ENCODE peak calls at places on chromosomes 5 and 9, in ten cellular contexts. X, H, Q, E, L, F, W, D, J and O are unnamed samples.

GRCh38 chr5:73376618-73377170 is 71.9 kb downstream of the FOXD1 start:
- DNase-seq in D (peak), E (no peak), H (no peak), J (peak), F (no peak), X (peak), L (peak), Q (no peak), W (no peak), O (no peak)

GRCh38 chr9:121169094-121169601 is 32.5 kb downstream of the RAB14 start:
- DNase-seq in W (no peak), J (no peak), E (no peak), Q (peak), H (peak), D (peak), X (peak), F (no peak), L (no peak), O (no peak)

GRCh38 chr9:18618862-18619261 is 144.9 kb downstream of the ADAMTSL1 start:
- DNase-seq in W (no peak), E (no peak), D (no peak), X (no peak), Q (no peak), H (no peak), F (no peak), L (no peak), J (no peak), O (no peak)

GRCh38 chr9:110157812-110158629 is 49.9 kb downstream of the C9orf152 start:
- DNase-seq in L (no peak), F (no peak), D (no peak), J (no peak), Q (no peak), X (no peak), E (no peak), H (no peak), W (no peak), O (no peak)

GRCh38 chr9:69035438-69036316 is at the start of gene FXN:
- DNase-seq in L (peak), F (peak), Q (peak), E (peak), D (peak), W (peak), J (peak), H (peak), X (peak), O (peak)

GRCh38 chr5:10488144-10488543 is 46.5 kb downstream of the ROPN1L start:
- DNase-seq in H (no peak), J (no peak), Q (no peak), D (no peak), X (no peak), E (no peak), L (no peak), W (no peak), F (no peak), O (no peak)

GRCh38 chr9:93137362-93137761 is 3.3 kb upstream of the NINJ1 start:
- DNase-seq in H (no peak), F (no peak), X (no peak), Q (no peak), L (no peak), W (no peak), E (no peak), J (no peak), D (no peak), O (no peak)

GRCh38 chr5:73022480-73023169 is 66.8 kb downstream of the FCHO2 start:
- DNase-seq in L (no peak), Q (no peak), D (no peak), X (no peak), H (no peak), E (no peak), W (no peak), J (no peak), F (no peak), O (no peak)

GRCh38 chr5:172904643-172905345 is 54.4 kb upstream of the RPL26L1 start:
- DNase-seq in D (no peak), E (peak), F (peak), Q (no peak), J (peak), W (no peak), H (no peak), L (peak), X (peak), O (peak)

GRCh38 chr5:171422495-171422894 is 3.0 kb downstream of the FGF18 start:
- DNase-seq in E (peak), D (no peak), Q (no peak), J (no peak), F (no peak), X (no peak), L (no peak), H (no peak), W (no peak), O (no peak)

GRCh38 chr5:89878140-89878570 is 531.4 kb downstream of the CETN3 start:
- DNase-seq in L (peak), F (no peak), X (peak), H (no peak), D (peak), E (no peak), Q (no peak), J (peak), W (peak), O (no peak)

GRCh38 chr5:1479581-1480188 is 34.4 kb upstream of the SLC6A3 start:
- DNase-seq in X (peak), H (peak), L (peak), W (peak), E (peak), Q (peak), F (no peak), D (no peak), J (peak), O (no peak)

GRCh38 chr9:17134843-17135577 is at the start of gene CNTLN:
- DNase-seq in Q (peak), W (peak), H (no peak), E (peak), X (peak), J (peak), F (peak), L (peak), D (peak), O (peak)

GRCh38 chr9:14455243-14455642 is 141.3 kb upstream of the NFIB start:
- DNase-seq in Q (no peak), E (no peak), J (no peak), D (no peak), X (no peak), H (no peak), L (no peak), F (no peak), W (no peak), O (no peak)

GRCh38 chr5:131684595-131684994 is 49.6 kb upstream of the RAPGEF6 start:
- DNase-seq in L (no peak), F (no peak), W (no peak), H (no peak), X (no peak), E (no peak), Q (no peak), D (no peak), J (peak), O (no peak)

GRCh38 chr9:130461731-130462130 is 17.0 kb downstream of the ASS1 start:
- DNase-seq in Q (no peak), F (no peak), L (no peak), D (no peak), X (no peak), J (no peak), W (no peak), E (no peak), H (no peak), O (no peak)

GRCh38 chr5:97107266-97107665 is 35.1 kb downstream of the LIX1 start:
- DNase-seq in J (no peak), F (no peak), D (no peak), Q (no peak), E (no peak), X (no peak), W (no peak), L (no peak), H (no peak), O (no peak)
- TF ChIP-seq CTCF in J (no peak), F (no peak), D (no peak), Q (no peak), E (no peak), X (no peak), W (no peak), L (no peak), H (no peak), O (no peak)

DNA sequence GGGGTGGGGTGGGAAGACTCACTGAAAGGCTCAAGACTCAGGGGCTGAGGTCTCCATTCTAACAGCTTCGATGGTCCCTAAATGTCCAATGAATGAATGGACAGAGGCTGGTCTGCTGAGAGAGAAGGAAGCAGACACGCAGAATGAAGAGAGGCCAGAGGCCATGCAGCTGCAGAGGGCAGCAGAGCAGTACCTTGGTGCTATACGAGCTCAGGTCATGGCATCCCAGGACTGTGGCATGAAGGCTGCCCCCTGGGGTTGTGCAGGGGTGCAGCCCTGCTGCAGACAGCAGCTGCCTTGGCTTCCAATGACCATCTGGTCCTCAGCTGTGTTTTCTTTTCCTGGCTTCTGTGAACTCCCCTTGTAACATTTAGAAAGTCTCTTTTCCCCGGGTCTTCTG is 15.2 kb upstream of the CORO2A start:
- DNase-seq in F (no peak), W (no peak), J (no peak), X (peak), Q (no peak), D (no peak), H (no peak), E (no peak), L (peak), O (no peak)
- TF ChIP-seq CTCF in F (no peak), W (no peak), J (no peak), X (peak), Q (no peak), D (no peak), H (no peak), E (no peak), L (no peak), O (no peak)

DNA sequence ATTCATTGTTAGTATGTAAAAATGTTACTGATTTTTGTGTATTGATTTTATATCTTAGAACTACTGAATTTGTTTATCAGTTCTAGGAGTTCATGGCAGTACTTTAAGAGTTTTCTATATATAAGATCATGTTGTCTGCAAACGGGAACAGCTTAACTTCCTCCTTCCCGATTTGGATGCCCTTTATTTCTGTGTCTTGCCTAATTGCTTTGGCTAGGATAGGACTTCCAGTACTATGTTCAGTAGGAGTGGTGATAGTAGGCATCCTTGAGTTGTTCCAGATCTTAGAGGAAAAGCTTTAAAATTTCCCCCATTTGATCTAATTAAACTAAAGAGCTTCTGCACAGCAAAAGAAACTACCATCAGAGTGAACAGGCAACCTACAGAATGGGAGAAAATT is 20.1 kb downstream of the RCL1 start:
- DNase-seq in W (no peak), X (no peak), J (no peak), F (no peak), Q (no peak), H (no peak), E (no peak), L (no peak), D (no peak), O (no peak)
- TF ChIP-seq CTCF in W (no peak), X (no peak), J (no peak), F (no peak), Q (no peak), H (no peak), E (no peak), L (no peak), D (no peak), O (no peak)

GRCh38 chr9:11149065-11149464 is 536.3 kb upstream of the PTPRD start:
- DNase-seq in L (no peak), J (no peak), F (no peak), W (no peak), X (no peak), Q (peak), H (no peak), E (no peak), D (no peak), O (no peak)
- TF ChIP-seq CTCF in L (no peak), J (no peak), F (no peak), W (no peak), X (no peak), Q (no peak), H (no peak), E (no peak), D (peak), O (no peak)